ENCODE peak calls at places on chromosomes 4 and X, in ten cellular contexts. X is midbrain; Q is A172; H is AG10803; Y is activated naive CD8-positive, alpha-beta T cell treated with anti-CD3 and anti-CD28 coated beads, Interleukin-2, amount 50 U/mL, for 24 hours; T is transverse colon; E is stimulated activated naive CD8-positive, alpha-beta T cell treated with anti-CD3 and anti-CD28 coated beads, Interleukin-15, Interleukin-2, amounts not matched to agents 100 U/mL and 50 U/mL, for 24 hours; P is uterus; S is effector memory CD4-positive, alpha-beta T cell; G is endothelial cell. N is an unnamed sample.

GRCh38 chr4:123749408-123749807 is 352.8 kb downstream of the SPRY1 start:
- DNase-seq in T (no peak), P (no peak), X (no peak), H (no peak), Q (no peak), G (no peak), S (no peak), E (no peak), Y (no peak), N (no peak)

GRCh38 chr4:172708184-172708583 is 460.4 kb upstream of the GALNT7 start:
- DNase-seq in E (no peak), G (no peak), Y (no peak), T (peak), Q (no peak), X (no peak), H (no peak), P (no peak), S (no peak), N (no peak)

GRCh38 chr4:142778430-142778829 is 67.7 kb downstream of the INPP4B start:
- DNase-seq in X (no peak), G (no peak), E (no peak), Q (no peak), P (no peak), H (peak), T (no peak), Y (no peak), S (no peak), N (no peak)

GRCh38 chr4:113738251-113738650 is 23.3 kb downstream of the CAMK2D start:
- DNase-seq in X (no peak), Y (no peak), H (peak), Q (no peak), G (no peak), S (no peak), T (no peak), E (no peak), P (no peak), N (no peak)

GRCh38 chr4:20857081-20857480 is 156.8 kb downstream of the PACRGL start:
- DNase-seq in T (no peak), H (no peak), Q (no peak), G (no peak), Y (no peak), P (no peak), E (no peak), S (no peak), X (no peak), N (no peak)

GRCh38 chr4:108635070-108635655 is 14.8 kb downstream of the RPL34 start:
- DNase-seq in T (no peak), E (no peak), S (no peak), H (no peak), X (no peak), G (no peak), Y (no peak), P (no peak), Q (no peak), N (no peak)

GRCh38 chrX:37867509-37868153 is 20.3 kb upstream of the DYNLT3 start:
- DNase-seq in T (no peak), H (no peak), S (no peak), Q (no peak), G (no peak), E (no peak), X (no peak), Y (no peak), P (no peak), N (no peak)

GRCh38 chrX:16712116-16712824 is at the start of gene CTPS2:
- DNase-seq in E (peak), H (peak), S (peak), G (peak), X (peak), Y (peak), Q (peak), T (peak), P (peak), N (no peak)

GRCh38 chr4:20254517-20255250 is 3.0 kb downstream of the SLIT2 start:
- DNase-seq in S (no peak), Q (no peak), E (no peak), H (peak), G (peak), Y (no peak), P (peak), T (no peak), X (no peak), N (no peak)

GRCh38 chr4:152529880-152530279 is 6.0 kb downstream of the FBXW7 start:
- DNase-seq in H (no peak), S (no peak), E (no peak), Q (no peak), T (no peak), P (no peak), Y (no peak), X (no peak), G (no peak), N (no peak)

GRCh38 chr4:112664611-112665010 is 27.7 kb downstream of the LARP7 start:
- DNase-seq in S (no peak), Y (no peak), T (no peak), G (no peak), P (no peak), X (no peak), Q (no peak), E (no peak), H (peak), N (no peak)

GRCh38 chr4:80005863-80006262 is 67.2 kb downstream of the ANTXR2 start:
- DNase-seq in X (no peak), P (no peak), G (no peak), Y (no peak), H (no peak), S (no peak), Q (no peak), T (no peak), E (no peak), N (no peak)

GRCh38 chr4:89254847-89255246 is 52.8 kb downstream of the GPRIN3 start:
- DNase-seq in T (peak), Q (peak), H (peak), P (no peak), S (peak), X (no peak), Y (peak), E (peak), G (peak), N (peak)

GRCh38 chr4:174110180-174110579 is 173.3 kb downstream of the FBXO8 start:
- DNase-seq in H (no peak), Q (no peak), X (no peak), E (no peak), G (no peak), T (no peak), S (no peak), P (no peak), Y (no peak), N (no peak)

GRCh38 chr4:7276538-7276937 is 84.2 kb downstream of the SORCS2 start:
- DNase-seq in P (peak), S (no peak), Y (no peak), E (no peak), H (peak), G (no peak), X (no peak), Q (no peak), T (no peak), N (no peak)

GRCh38 chrX:15930585-15930984 is 76.0 kb upstream of the AP1S2 start:
- DNase-seq in Q (peak), G (no peak), H (peak), T (no peak), E (no peak), P (no peak), X (no peak), Y (no peak), S (no peak), N (no peak)

GRCh38 chr4:105978684-105979296 is 83.5 kb downstream of the NPNT start:
- DNase-seq in X (no peak), Q (peak), T (no peak), S (no peak), G (no peak), E (no peak), Y (no peak), P (peak), H (peak), N (no peak)

GRCh38 chr4:4480685-4481393 is 61.0 kb downstream of the STX18 start:
- DNase-seq in X (peak), Y (no peak), G (no peak), H (peak), P (no peak), E (no peak), S (no peak), Q (no peak), T (no peak), N (no peak)

GRCh38 chr4:106594291-106594952 is 225.8 kb upstream of the GIMD1 start:
- DNase-seq in T (no peak), E (no peak), G (no peak), X (no peak), P (no peak), S (no peak), Y (no peak), Q (no peak), H (peak), N (no peak)

N was measured in memory B cell.